ENCODE peak calls at places on chromosomes 16 and 17, in ten cellular contexts. O is stomach, I is Peyer's patch, W is astrocyte of the spinal cord, N is psoas muscle, Q is fibroblast of lung, E is OCI-LY7, H is left lung, G is SJSA1, K is colonic mucosa. Y is an unnamed sample.

GRCh38 chr16:929674-930073 is 41.1 kb downstream of the LMF1 start:
- DNase-seq in O (no peak), I (no peak), W (no peak), N (no peak), Q (no peak), E (no peak), H (peak; percentile 65), G (no peak), K (no peak), Y (no peak)

GRCh38 chr16:64656471-64656870 is 465.4 kb downstream of the CDH11 start:
- DNase-seq in O (no peak), I (no peak), W (peak; percentile 24), N (no peak), Q (no peak), E (no peak), H (no peak), G (no peak), K (no peak), Y (no peak)

GRCh38 chr17:42422412-42422957 is 571 bp downstream of the CAVIN1 start:
- DNase-seq in O (peak; percentile 27), I (peak; percentile 66), W (no peak), N (peak; percentile 76), Q (no peak), E (no peak), H (peak; percentile 85), G (peak; percentile 32), K (no peak), Y (peak; percentile 61)

GRCh38 chr16:72821551-72821950 is 226.4 kb downstream of the ZFHX3 start:
- DNase-seq in O (no peak), I (no peak), W (no peak), N (no peak), Q (no peak), E (no peak), H (no peak), G (no peak), K (no peak), Y (no peak)

GRCh38 chr17:8120520-8121443 is 2.5 kb upstream of the ALOXE3 start:
- DNase-seq in O (peak; percentile 66), I (peak; percentile 66), W (peak; percentile 81), N (peak; percentile 80), Q (peak; percentile 81), E (peak; percentile 81), H (peak; percentile 86), G (peak; percentile 91), K (peak; percentile 87), Y (peak; percentile 85)

GRCh38 chr17:71809537-71809936 is 311.3 kb upstream of the SOX9 start:
- DNase-seq in O (no peak), I (no peak), W (no peak), N (no peak), Q (no peak), E (no peak), H (no peak), G (no peak), K (no peak), Y (no peak)

GRCh38 chr16:57810197-57811024 is 8.1 kb upstream of the KIFC3 start:
- DNase-seq in O (peak; percentile 90), I (peak; percentile 87), W (peak; percentile 67), N (peak; percentile 84), Q (peak; percentile 41), E (no peak), H (peak; percentile 96), G (peak; percentile 93), K (peak; percentile 90), Y (peak; percentile 39)

GRCh38 chr17:2212328-2212981 is 91.1 kb downstream of the SMG6 start:
- DNase-seq in O (no peak), I (no peak), W (peak; percentile 71), N (peak; percentile 75), Q (peak; percentile 83), E (no peak), H (no peak), G (no peak), K (no peak), Y (peak; percentile 86)

GRCh38 chr17:64679710-64680216 is 17.7 kb upstream of the SMURF2 start:
- DNase-seq in O (no peak), I (no peak), W (peak; percentile 94), N (peak; percentile 65), Q (peak; percentile 93), E (no peak), H (no peak), G (peak; percentile 92), K (no peak), Y (peak; percentile 99)

GRCh38 chr17:8176197-8176940 is at the start of gene TMEM107:
- DNase-seq in O (peak; percentile 90), I (peak; percentile 90), W (peak; percentile 81), N (peak; percentile 90), Q (peak; percentile 80), E (peak; percentile 91), H (peak; percentile 98), G (peak; percentile 80), K (peak; percentile 94), Y (peak; percentile 78)

GRCh38 chr17:46819906-46820351 is 1.4 kb upstream of the WNT3 start:
- DNase-seq in O (no peak), I (no peak), W (no peak), N (no peak), Q (no peak), E (no peak), H (no peak), G (no peak), K (no peak), Y (no peak)

GRCh38 chr16:70800306-70800705 is 652 bp downstream of the VAC14 start:
- DNase-seq in O (no peak), I (no peak), W (no peak), N (no peak), Q (no peak), E (peak; percentile 26), H (no peak), G (no peak), K (no peak), Y (no peak)

GRCh38 chr17:8080208-8080798 is 7.2 kb downstream of the ALOX12B start:
- DNase-seq in O (no peak), I (no peak), W (no peak), N (no peak), Q (no peak), E (no peak), H (no peak), G (no peak), K (no peak), Y (no peak)

GRCh38 chr16:72246423-72246822 is 74.5 kb upstream of the PMFBP1 start:
- DNase-seq in O (no peak), I (no peak), W (no peak), N (no peak), Q (no peak), E (peak; percentile 2), H (no peak), G (no peak), K (no peak), Y (no peak)

GRCh38 chr17:17528101-17528500 is 31.9 kb upstream of the RASD1 start:
- DNase-seq in O (no peak), I (no peak), W (no peak), N (no peak), Q (no peak), E (no peak), H (peak; percentile 45), G (no peak), K (no peak), Y (no peak)

GRCh38 chr16:47928008-47928407 is 227.8 kb downstream of the ABCC12 start:
- DNase-seq in O (no peak), I (no peak), W (no peak), N (no peak), Q (no peak), E (peak; percentile 18), H (no peak), G (no peak), K (no peak), Y (no peak)

GRCh38 chr17:42548070-42548837 is 4.5 kb upstream of the HSD17B1 start:
- DNase-seq in O (peak; percentile 94), I (peak; percentile 93), W (peak; percentile 47), N (peak; percentile 63), Q (no peak), E (peak; percentile 84), H (peak; percentile 91), G (no peak), K (peak; percentile 93), Y (no peak)

GRCh38 chr16:30652718-30653117 is 2.0 kb downstream of the PRR14 start:
- DNase-seq in O (no peak), I (no peak), W (no peak), N (no peak), Q (no peak), E (no peak), H (no peak), G (no peak), K (no peak), Y (no peak)
- H3K4me3 ChIP-seq in O (peak overlapping the region; percentile 74), I (no peak overlapping the region), W (no peak overlapping the region), N (no peak overlapping the region), Q (no peak overlapping the region), E (no peak overlapping the region), H (no peak overlapping the region), G (no peak overlapping the region), K (no peak overlapping the region), Y (no peak overlapping the region)

DNA sequence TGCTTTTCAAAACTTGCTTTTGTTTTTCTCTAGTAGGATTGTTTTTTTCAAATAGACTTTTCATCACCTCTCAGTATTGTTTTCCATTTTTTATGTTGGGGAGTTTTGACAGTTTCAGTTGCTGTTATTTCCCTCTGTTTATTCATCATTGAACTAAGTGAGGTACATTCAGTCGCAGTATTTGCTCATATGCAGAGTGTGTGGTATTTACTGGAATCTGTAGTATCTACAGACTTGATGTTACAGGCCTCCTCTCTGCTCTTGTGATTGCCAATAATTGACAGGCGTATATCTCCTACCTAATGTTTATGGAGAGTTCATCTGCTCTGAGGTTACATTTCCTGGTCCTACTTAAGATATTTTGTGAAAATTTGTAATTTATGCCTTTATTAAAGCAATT is 49.6 kb downstream of the COX10 start:
- DNase-seq in O (no peak), I (no peak), W (no peak), N (no peak), Q (no peak), E (no peak), H (no peak), G (no peak), K (no peak), Y (no peak)
- H3K4me3 ChIP-seq in O (no peak overlapping the region), I (no peak overlapping the region), W (no peak overlapping the region), N (no peak overlapping the region), Q (no peak overlapping the region), E (no peak overlapping the region), H (no peak overlapping the region), G (no peak overlapping the region), K (no peak overlapping the region), Y (no peak overlapping the region)

DNA sequence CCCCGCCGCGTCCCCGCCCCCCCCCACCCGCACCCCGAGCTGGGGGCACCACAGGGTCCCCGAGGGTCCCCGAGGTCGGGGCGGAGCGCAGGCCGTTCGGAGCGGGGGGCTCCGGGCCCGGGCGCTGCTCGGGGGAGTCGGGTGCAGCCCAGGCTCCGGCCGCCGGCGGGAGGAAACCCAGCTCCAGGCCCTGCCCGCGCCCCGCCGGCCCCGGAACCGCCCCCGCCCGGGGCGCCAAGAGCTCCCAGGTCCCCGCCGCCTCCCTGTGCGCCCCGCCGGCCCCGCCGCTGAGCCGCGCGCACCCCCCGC is 33.2 kb upstream of the RPH3AL start:
- DNase-seq in O (no peak), I (no peak), W (no peak), N (no peak), Q (no peak), E (no peak), H (no peak), G (no peak), K (no peak), Y (no peak)
- H3K4me3 ChIP-seq in O (peak overlapping the region; percentile 70), I (peak overlapping the region; percentile 89), W (peak overlapping the region; percentile 10), N (peak overlapping the region; percentile 59), Q (no peak overlapping the region), E (peak overlapping the region; percentile 66), H (peak overlapping the region; percentile 32), G (peak overlapping the region; percentile 40), K (peak overlapping the region; percentile 53), Y (peak overlapping the region; percentile 34)

GRCh38 chr16:2471653-2472487 is 773 bp downstream of the NTN3 start:
- DNase-seq in O (no peak), I (no peak), W (no peak), N (no peak), Q (no peak), E (no peak), H (no peak), G (no peak), K (no peak), Y (no peak)
- H3K4me3 ChIP-seq in O (peak overlapping the region; percentile 28), I (peak overlapping the region; percentile 30), W (no peak overlapping the region), N (peak overlapping the region; percentile 51), Q (no peak overlapping the region), E (peak overlapping the region; percentile 60), H (peak overlapping the region; percentile 1), G (peak overlapping the region; percentile 16), K (peak overlapping the region; percentile 11), Y (peak overlapping the region; percentile 18)

Y was measured in foreskin fibroblast.